ENCODE peak calls at places on chromosome 15, in nine cellular contexts. One of them, this sample, is unnamed.

GRCh38 chr15:63772531-63772930 is 61.2 kb downstream of the HERC1 start:
- DNase-seq in NCI-H1105 treated with DMSO at 0.1 percent for 48 hours: no peak
- DNase-seq in psoas muscle: no peak
- DNase-seq in adipocyte: peak
- DNase-seq in T-helper 17 cell: no peak
- DNase-seq in foreskin keratinocyte: no peak
- DNase-seq in amygdala: no peak
- DNase-seq in stimulated activated CD4-positive, alpha-beta T cell treated with anti-CD3 and anti-CD28 coated beads, Interleukin-1b, Interleukin-23, amount 100 ng/mL, for 1 hour: no peak
- DNase-seq in HEK293T: no peak
- DNase-seq in this sample: no peak

GRCh38 chr15:49989498-49989897 is 129.5 kb downstream of the ATP8B4 start:
- DNase-seq in amygdala: no peak
- DNase-seq in HEK293T: no peak
- DNase-seq in T-helper 17 cell: no peak
- DNase-seq in stimulated activated CD4-positive, alpha-beta T cell treated with anti-CD3 and anti-CD28 coated beads, Interleukin-1b, Interleukin-23, amount 100 ng/mL, for 1 hour: no peak
- DNase-seq in NCI-H1105 treated with DMSO at 0.1 percent for 48 hours: no peak
- DNase-seq in psoas muscle: peak
- DNase-seq in foreskin keratinocyte: no peak
- DNase-seq in adipocyte: no peak
- DNase-seq in this sample: no peak

GRCh38 chr15:75174102-75174501 is 27.6 kb upstream of the C15orf39 start:
- DNase-seq in foreskin keratinocyte: no peak
- DNase-seq in NCI-H1105 treated with DMSO at 0.1 percent for 48 hours: no peak
- DNase-seq in T-helper 17 cell: no peak
- DNase-seq in amygdala: no peak
- DNase-seq in stimulated activated CD4-positive, alpha-beta T cell treated with anti-CD3 and anti-CD28 coated beads, Interleukin-1b, Interleukin-23, amount 100 ng/mL, for 1 hour: no peak
- DNase-seq in HEK293T: no peak
- DNase-seq in adipocyte: no peak
- DNase-seq in psoas muscle: no peak
- DNase-seq in this sample: no peak

GRCh38 chr15:74302821-74303359 is 64.6 kb downstream of the CYP11A1 start:
- DNase-seq in foreskin keratinocyte: no peak
- DNase-seq in stimulated activated CD4-positive, alpha-beta T cell treated with anti-CD3 and anti-CD28 coated beads, Interleukin-1b, Interleukin-23, amount 100 ng/mL, for 1 hour: no peak
- DNase-seq in adipocyte: peak
- DNase-seq in T-helper 17 cell: no peak
- DNase-seq in NCI-H1105 treated with DMSO at 0.1 percent for 48 hours: peak
- DNase-seq in amygdala: no peak
- DNase-seq in psoas muscle: no peak
- DNase-seq in HEK293T: peak
- DNase-seq in this sample: peak

GRCh38 chr15:41438206-41438605 is 21.3 kb downstream of the RTF1 start:
- DNase-seq in psoas muscle: peak
- DNase-seq in T-helper 17 cell: no peak
- DNase-seq in adipocyte: no peak
- DNase-seq in foreskin keratinocyte: no peak
- DNase-seq in amygdala: no peak
- DNase-seq in HEK293T: no peak
- DNase-seq in NCI-H1105 treated with DMSO at 0.1 percent for 48 hours: no peak
- DNase-seq in stimulated activated CD4-positive, alpha-beta T cell treated with anti-CD3 and anti-CD28 coated beads, Interleukin-1b, Interleukin-23, amount 100 ng/mL, for 1 hour: no peak
- DNase-seq in this sample: no peak

GRCh38 chr15:59764775-59765174 is 75.7 kb upstream of the BNIP2 start:
- DNase-seq in adipocyte: no peak
- DNase-seq in NCI-H1105 treated with DMSO at 0.1 percent for 48 hours: no peak
- DNase-seq in stimulated activated CD4-positive, alpha-beta T cell treated with anti-CD3 and anti-CD28 coated beads, Interleukin-1b, Interleukin-23, amount 100 ng/mL, for 1 hour: no peak
- DNase-seq in T-helper 17 cell: no peak
- DNase-seq in HEK293T: no peak
- DNase-seq in foreskin keratinocyte: no peak
- DNase-seq in amygdala: no peak
- DNase-seq in psoas muscle: no peak
- DNase-seq in this sample: no peak

GRCh38 chr15:85474700-85475316 is 94.4 kb downstream of the AKAP13 start:
- DNase-seq in NCI-H1105 treated with DMSO at 0.1 percent for 48 hours: no peak
- DNase-seq in stimulated activated CD4-positive, alpha-beta T cell treated with anti-CD3 and anti-CD28 coated beads, Interleukin-1b, Interleukin-23, amount 100 ng/mL, for 1 hour: no peak
- DNase-seq in amygdala: no peak
- DNase-seq in HEK293T: no peak
- DNase-seq in adipocyte: no peak
- DNase-seq in foreskin keratinocyte: no peak
- DNase-seq in T-helper 17 cell: no peak
- DNase-seq in psoas muscle: no peak
- DNase-seq in this sample: no peak

GRCh38 chr15:77901251-77901881 is 176.1 kb downstream of the TBC1D2B start:
- DNase-seq in NCI-H1105 treated with DMSO at 0.1 percent for 48 hours: no peak
- DNase-seq in amygdala: no peak
- DNase-seq in adipocyte: no peak
- DNase-seq in stimulated activated CD4-positive, alpha-beta T cell treated with anti-CD3 and anti-CD28 coated beads, Interleukin-1b, Interleukin-23, amount 100 ng/mL, for 1 hour: no peak
- DNase-seq in psoas muscle: no peak
- DNase-seq in HEK293T: no peak
- DNase-seq in foreskin keratinocyte: no peak
- DNase-seq in T-helper 17 cell: no peak
- DNase-seq in this sample: no peak

GRCh38 chr15:91803260-91803659 is 50.2 kb upstream of the SLCO3A1 start:
- DNase-seq in amygdala: no peak
- DNase-seq in stimulated activated CD4-positive, alpha-beta T cell treated with anti-CD3 and anti-CD28 coated beads, Interleukin-1b, Interleukin-23, amount 100 ng/mL, for 1 hour: no peak
- DNase-seq in psoas muscle: no peak
- DNase-seq in HEK293T: no peak
- DNase-seq in NCI-H1105 treated with DMSO at 0.1 percent for 48 hours: no peak
- DNase-seq in foreskin keratinocyte: no peak
- DNase-seq in T-helper 17 cell: no peak
- DNase-seq in adipocyte: no peak
- DNase-seq in this sample: no peak

GRCh38 chr15:23912191-23912590 is 225.1 kb upstream of the NDN start:
- DNase-seq in HEK293T: peak
- DNase-seq in amygdala: no peak
- DNase-seq in foreskin keratinocyte: no peak
- DNase-seq in T-helper 17 cell: no peak
- DNase-seq in stimulated activated CD4-positive, alpha-beta T cell treated with anti-CD3 and anti-CD28 coated beads, Interleukin-1b, Interleukin-23, amount 100 ng/mL, for 1 hour: no peak
- DNase-seq in adipocyte: no peak
- DNase-seq in psoas muscle: no peak
- DNase-seq in NCI-H1105 treated with DMSO at 0.1 percent for 48 hours: no peak
- DNase-seq in this sample: no peak

GRCh38 chr15:55937040-55937439 is 56.4 kb downstream of the NEDD4 start:
- DNase-seq in amygdala: no peak
- DNase-seq in psoas muscle: no peak
- DNase-seq in adipocyte: peak
- DNase-seq in T-helper 17 cell: no peak
- DNase-seq in HEK293T: no peak
- DNase-seq in NCI-H1105 treated with DMSO at 0.1 percent for 48 hours: no peak
- DNase-seq in foreskin keratinocyte: no peak
- DNase-seq in stimulated activated CD4-positive, alpha-beta T cell treated with anti-CD3 and anti-CD28 coated beads, Interleukin-1b, Interleukin-23, amount 100 ng/mL, for 1 hour: no peak
- DNase-seq in this sample: no peak

GRCh38 chr15:78620021-78620838 is 566 bp downstream of the CHRNA3 start:
- DNase-seq in psoas muscle: no peak
- DNase-seq in NCI-H1105 treated with DMSO at 0.1 percent for 48 hours: peak
- DNase-seq in foreskin keratinocyte: no peak
- DNase-seq in T-helper 17 cell: no peak
- DNase-seq in stimulated activated CD4-positive, alpha-beta T cell treated with anti-CD3 and anti-CD28 coated beads, Interleukin-1b, Interleukin-23, amount 100 ng/mL, for 1 hour: no peak
- DNase-seq in adipocyte: peak
- DNase-seq in amygdala: no peak
- DNase-seq in HEK293T: peak
- DNase-seq in this sample: peak

This sample was measured in GM03348.